ENCODE peak calls at places on chromosomes 4 and X, in six cellular contexts. E, W, C, B, V and R are unnamed samples.

GRCh38 chr4:57265831-57266582 is 155.8 kb upstream of the IGFBP7 start:
- DNase-seq in E (no peak), W (peak), C (peak), B (no peak), V (no peak), R (no peak)

GRCh38 chr4:156654410-156654809 is 317.2 kb downstream of the PDGFC start:
- DNase-seq in E (no peak), W (no peak), C (no peak), B (no peak), V (peak), R (no peak)

GRCh38 chr4:126318376-126318775 is 1003.6 kb downstream of the FAT4 start:
- DNase-seq in E (no peak), W (no peak), C (no peak), B (no peak), V (no peak), R (no peak)

GRCh38 chr4:37628977-37629609 is 57.1 kb downstream of the RELL1 start:
- DNase-seq in E (peak), W (no peak), C (peak), B (no peak), V (no peak), R (peak)

GRCh38 chr4:40719008-40719623 is 30.6 kb upstream of the NSUN7 start:
- DNase-seq in E (peak), W (no peak), C (peak), B (peak), V (peak), R (peak)

GRCh38 chr4:9947168-9948062 is 73.9 kb downstream of the SLC2A9 start:
- DNase-seq in E (no peak), W (no peak), C (no peak), B (no peak), V (no peak), R (no peak)

GRCh38 chr4:189221691-189222090 is 719.0 kb upstream of the FRG1 start:
- DNase-seq in E (no peak), W (no peak), C (no peak), B (no peak), V (no peak), R (no peak)

GRCh38 chrX:124300412-124300811 is 32.0 kb upstream of the TEX13D start:
- DNase-seq in E (no peak), W (no peak), C (no peak), B (no peak), V (no peak), R (no peak)

GRCh38 chr4:134999169-134999568 is 797.6 kb upstream of the PABPC4L start:
- DNase-seq in E (no peak), W (no peak), C (no peak), B (no peak), V (no peak), R (no peak)

GRCh38 chrX:118212817-118213183 is 96.2 kb upstream of the KLHL13 start:
- DNase-seq in E (no peak), W (no peak), C (no peak), B (peak), V (no peak), R (no peak)

GRCh38 chrX:39654952-39655351 is 442.8 kb downstream of the BCOR start:
- DNase-seq in E (no peak), W (no peak), C (no peak), B (no peak), V (no peak), R (no peak)

GRCh38 chrX:144849141-144849540 is 398.2 kb upstream of the SPANXN1 start:
- DNase-seq in E (no peak), W (no peak), C (no peak), B (no peak), V (no peak), R (no peak)

GRCh38 chrX:1449581-1450149 is 3.0 kb downstream of the ASMTL start:
- DNase-seq in E (no peak), W (no peak), C (no peak), B (no peak), V (no peak), R (no peak)

GRCh38 chr4:650951-651883 is 22.9 kb downstream of the ATP5ME start:
- DNase-seq in E (no peak), W (no peak), C (no peak), B (no peak), V (no peak), R (no peak)

GRCh38 chr4:53012738-53013137 is 150.6 kb downstream of the RASL11B start:
- DNase-seq in E (no peak), W (no peak), C (peak), B (no peak), V (no peak), R (no peak)

DNA sequence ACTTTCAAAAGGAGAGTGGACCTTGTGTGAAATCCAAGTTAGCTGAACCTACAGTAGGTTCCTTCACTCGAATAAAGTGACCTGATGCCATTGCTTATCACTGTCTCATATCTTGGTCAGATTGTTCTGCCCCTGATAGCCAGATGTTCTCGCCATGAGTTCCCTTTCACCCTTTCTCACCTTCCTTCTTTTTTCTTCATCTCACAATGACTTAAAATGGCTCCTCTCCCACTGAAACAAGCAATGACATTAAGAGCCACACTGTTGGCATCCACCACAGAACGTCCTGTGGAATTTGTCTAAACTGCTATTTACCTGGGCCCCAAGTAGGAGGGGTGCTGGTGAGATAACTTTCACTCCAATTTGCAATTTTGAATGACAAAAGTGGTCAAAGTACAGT is 227.6 kb upstream of the PPP1R2C start:
- DNase-seq in E (no peak), W (no peak), C (no peak), B (no peak), V (no peak), R (no peak)
- H2AFZ ChIP-seq in E (no peak), W (no peak), C (no peak), B (no peak), V (no peak), R (no peak)

GRCh38 chrX:150919401-150919800 is 20.9 kb upstream of the CD99L2 start:
- DNase-seq in E (no peak), W (no peak), C (no peak), B (no peak), V (no peak), R (no peak)
- TF ChIP-seq MAX in E (no peak), W (no peak), C (no peak), B (no peak), V (no peak), R (no peak)

DNA sequence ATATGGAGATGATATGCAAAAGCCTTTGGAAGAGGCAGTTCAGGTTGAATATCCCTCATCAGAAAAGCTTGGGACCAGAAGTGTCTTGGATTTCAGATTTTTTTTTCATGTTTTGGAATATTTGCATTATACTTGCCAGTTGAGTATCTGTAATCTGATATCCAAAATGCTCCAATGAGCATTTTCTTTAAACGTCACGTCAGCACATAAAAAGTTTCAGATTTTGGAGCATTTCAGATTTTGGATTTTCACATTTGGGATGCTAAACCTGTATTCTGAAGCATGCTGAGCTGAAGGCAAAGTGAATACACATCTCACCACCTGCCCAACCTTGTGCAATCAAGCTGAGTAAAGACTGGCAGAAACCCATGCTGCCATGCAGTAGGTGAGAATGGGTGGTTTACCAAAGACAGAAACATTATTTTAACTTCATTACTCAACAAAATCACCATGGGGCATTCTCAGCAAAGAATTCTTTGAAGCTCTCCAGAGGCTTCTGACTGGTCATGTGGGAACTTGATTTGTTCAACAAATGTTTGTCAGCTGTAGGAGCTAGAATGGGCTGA is 159.2 kb downstream of the SH3KBP1 start:
- DNase-seq in E (no peak), W (no peak), C (no peak), B (no peak), V (no peak), R (no peak)
- H2AFZ ChIP-seq in E (no peak), W (no peak), C (no peak), B (no peak), V (no peak), R (no peak)

GRCh38 chr4:141158219-141158618 is 24.9 kb upstream of the RNF150 start:
- DNase-seq in E (peak), W (no peak), C (peak), B (no peak), V (peak), R (peak)
- TF ChIP-seq MAX in E (no peak), W (no peak), C (no peak), B (no peak), V (no peak), R (no peak)